ENCODE peak calls at places on chromosomes 11 and 22, in five cellular contexts. W is A549, M is SK-N-SH, F is GM12878, I is K562. S is an unnamed sample.

GRCh38 chr11:18011633-18012313 is 1.1 kb downstream of the SERGEF start:
- DNase-seq in I (peak; percentile 36), F (no peak), W (no peak), M (peak; percentile 16), S (no peak)

GRCh38 chr11:108973402-108974119 is 308.7 kb downstream of the DDX10 start:
- DNase-seq in W (peak; percentile 39), I (no peak), F (no peak), M (no peak), S (peak; percentile 81)

GRCh38 chr22:43537019-43537585 is 125.3 kb downstream of the MPPED1 start:
- DNase-seq in I (peak; percentile 24), F (no peak), W (no peak), M (no peak), S (no peak)

GRCh38 chr11:33734441-33735165 is 1.6 kb downstream of the CD59 start:
- DNase-seq in W (no peak), M (no peak), F (no peak), I (no peak), S (no peak)

GRCh38 chr11:124898711-124899110 is 1.0 kb upstream of the ROBO4 start:
- DNase-seq in W (no peak), M (peak; percentile 20), F (no peak), I (no peak), S (no peak)

GRCh38 chr11:14288189-14288935 is 70.6 kb downstream of the RRAS2 start:
- DNase-seq in W (no peak), I (no peak), F (no peak), M (no peak), S (peak; percentile 89)

GRCh38 chr11:116525961-116526495 is 246.8 kb downstream of the BUD13 start:
- DNase-seq in W (no peak), M (no peak), I (no peak), F (no peak), S (no peak)

GRCh38 chr11:130798280-130798679 is 118.0 kb downstream of the SNX19 start:
- DNase-seq in F (no peak), W (no peak), I (no peak), M (no peak), S (peak; percentile 98)

GRCh38 chr11:82049199-82049598 is 684.5 kb downstream of the FAM181B start:
- DNase-seq in F (no peak), M (no peak), I (no peak), W (no peak), S (no peak)

GRCh38 chr11:127825185-127825584 is 762.2 kb downstream of the ETS1 start:
- DNase-seq in M (no peak), W (no peak), F (no peak), I (no peak), S (no peak)

GRCh38 chr11:130159657-130160459 is at the start of gene ST14:
- DNase-seq in M (peak; percentile 54), I (no peak), W (no peak), F (no peak), S (no peak)

GRCh38 chr11:61543606-61544306 is 35.2 kb downstream of the LRRC10B start:
- DNase-seq in F (no peak), M (no peak), I (no peak), W (peak; percentile 44), S (peak; percentile 57)

GRCh38 chr22:43157874-43158546 is 6.7 kb downstream of the TSPO start:
- DNase-seq in F (no peak), M (no peak), I (no peak), W (no peak), S (no peak)

GRCh38 chr11:73361953-73362776 is 14.0 kb upstream of the RELT start:
- DNase-seq in W (no peak), M (peak; percentile 57), I (peak; percentile 95), F (no peak), S (no peak)

GRCh38 chr11:129225190-129225589 is 33.1 kb upstream of the ARHGAP32 start:
- DNase-seq in F (no peak), M (no peak), W (no peak), I (no peak), S (peak; percentile 84)

GRCh38 chr11:120931057-120931779 is 92.7 kb upstream of the TBCEL start:
- DNase-seq in F (no peak), M (no peak), I (no peak), W (no peak), S (no peak)

GRCh38 chr11:20397281-20397680 is 9.8 kb downstream of the PRMT3 start:
- DNase-seq in M (peak; percentile 42), W (peak; percentile 38), I (peak; percentile 24), F (no peak), S (peak; percentile 57)

GRCh38 chr11:34397120-34397519 is 39.3 kb upstream of the ABTB2 start:
- DNase-seq in W (no peak), F (no peak), M (peak; percentile 33), I (peak; percentile 20), S (no peak)

GRCh38 chr11:32333335-32333991 is 101.9 kb downstream of the WT1 start:
- DNase-seq in M (peak; percentile 56), F (no peak), I (no peak), W (peak; percentile 73), S (peak; percentile 24)

DNA sequence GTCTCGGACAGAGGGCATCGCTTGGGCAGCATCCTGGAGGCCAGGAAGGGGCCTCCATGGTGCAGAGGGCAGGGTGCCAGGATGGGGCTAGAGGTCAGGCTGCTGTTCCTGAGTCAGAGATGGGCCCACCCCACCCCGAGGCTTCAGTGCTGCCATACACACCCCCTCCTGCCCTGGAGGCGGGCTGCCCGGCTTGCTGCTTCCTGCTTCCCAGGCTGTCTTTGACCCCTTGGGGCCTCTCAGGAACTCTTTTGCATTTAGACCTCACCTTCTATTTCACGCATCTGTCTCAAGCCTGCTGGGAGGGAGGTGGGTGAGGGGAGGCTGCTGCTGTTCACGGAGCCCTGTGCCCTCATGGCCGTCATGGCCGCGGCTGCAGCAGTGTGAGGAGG is 6.6 kb upstream of the GRAMD4 start:
- DNase-seq in M (no peak), I (no peak), F (peak; percentile 28), W (no peak), S (no peak)
- TF ChIP-seq RCOR1 in M (no peak), I (no peak), F (no peak), W (no peak), S (no peak)

DNA sequence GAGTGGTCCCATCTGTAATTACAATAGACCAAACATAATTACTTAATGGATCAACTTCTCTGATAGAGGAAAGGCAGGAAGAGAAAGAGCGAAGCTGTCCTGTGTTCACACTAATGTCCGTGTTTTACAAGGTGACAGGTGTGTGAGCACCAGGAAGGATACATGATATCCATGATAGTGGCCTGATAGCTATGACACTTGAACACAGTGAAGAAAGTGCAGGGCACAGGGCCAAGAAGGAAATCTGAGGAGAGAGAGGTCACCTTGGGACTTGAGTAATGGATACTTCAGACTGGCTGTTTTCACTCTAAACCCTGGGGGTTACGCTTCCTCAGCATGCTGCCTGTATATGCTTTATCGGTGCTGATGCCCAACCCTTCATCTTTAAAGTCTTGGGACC is 29.4 kb downstream of the TUB start:
- DNase-seq in I (no peak), F (no peak), M (no peak), W (no peak), S (no peak)
- TF ChIP-seq RCOR1 in I (no peak), F (no peak), M (no peak), W (no peak), S (no peak)

GRCh38 chr11:91231226-91231625 is 993.4 kb upstream of the FAT3 start:
- DNase-seq in I (no peak), F (no peak), W (no peak), M (no peak), S (no peak)
- TF ChIP-seq RCOR1 in I (no peak), F (no peak), W (no peak), M (no peak), S (no peak)

DNA sequence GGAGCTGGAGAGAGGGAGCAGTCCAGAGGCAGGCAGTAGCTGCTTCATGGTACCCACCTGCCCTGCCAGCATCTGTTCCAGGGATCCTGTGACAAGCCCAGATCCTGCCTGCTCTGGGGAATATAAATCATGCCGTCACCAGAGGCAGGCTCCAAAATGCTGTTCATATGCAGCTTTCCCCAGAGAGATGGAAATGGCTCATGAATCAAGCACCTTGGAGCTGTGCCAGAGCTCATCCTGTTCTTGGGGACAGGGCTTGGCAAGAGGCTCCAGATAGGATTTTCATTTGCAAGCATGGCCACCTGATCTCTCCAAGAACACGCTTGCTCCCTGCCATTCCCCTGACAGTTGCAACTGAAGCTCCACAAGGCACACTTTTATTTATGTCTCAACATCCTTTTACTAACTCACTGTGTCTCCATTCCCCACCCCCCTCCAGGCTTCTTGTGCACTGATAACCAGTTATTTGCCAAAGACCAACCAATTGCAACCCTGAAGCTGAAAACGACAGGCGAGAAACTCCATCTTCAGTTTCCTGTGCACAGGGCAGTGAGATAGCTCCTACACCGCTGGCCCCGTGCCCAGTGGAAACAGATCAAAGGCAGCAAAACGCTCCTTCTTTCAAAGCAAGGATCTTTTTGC is 115.8 kb upstream of the PITPNB start:
- DNase-seq in M (peak; percentile 64), W (no peak), F (no peak), I (peak; percentile 67), S (peak; percentile 59)
- TF ChIP-seq RCOR1 in M (peak; percentile 94), W (no peak), F (no peak), I (peak; percentile 42), S (no peak)

DNA sequence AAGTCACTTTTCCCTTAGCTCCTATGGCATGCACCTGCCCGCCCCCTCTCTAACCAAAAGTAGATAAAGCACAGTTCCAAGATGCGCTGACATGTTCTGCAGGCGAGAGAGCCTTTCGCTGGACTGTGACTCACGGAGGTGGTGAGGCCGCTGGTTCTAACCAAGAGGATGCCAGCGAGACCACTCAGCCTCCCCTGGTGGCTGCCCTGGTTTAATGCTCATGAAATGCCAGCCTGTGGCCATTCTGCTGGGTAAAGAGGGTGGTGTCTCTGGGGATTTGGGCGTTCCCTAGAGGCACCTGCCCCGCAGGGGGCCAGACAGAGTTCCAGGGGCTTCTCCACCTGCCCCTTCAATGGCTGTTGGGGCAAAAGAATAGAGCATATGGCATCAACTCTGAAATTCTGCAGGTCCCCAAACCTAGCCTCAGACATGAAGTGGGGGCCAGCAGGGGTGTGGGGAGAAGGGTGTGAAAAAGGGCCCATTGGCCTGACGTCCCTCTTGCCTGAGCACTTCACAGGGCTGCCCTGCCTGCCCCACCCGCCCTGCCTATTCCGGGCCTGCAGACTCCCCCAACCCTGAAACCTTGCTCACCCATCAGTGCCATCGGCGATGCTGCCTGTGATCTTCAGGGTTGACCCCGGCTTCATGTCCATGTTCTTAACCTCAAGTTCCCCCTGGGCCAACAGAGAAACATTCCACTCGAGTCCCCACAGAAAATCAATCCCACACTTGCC is 8.5 kb downstream of the LGALS2 start:
- DNase-seq in F (no peak), M (peak; percentile 38), I (no peak), W (peak; percentile 62), S (peak; percentile 26)
- TF ChIP-seq RCOR1 in F (no peak), M (no peak), I (no peak), W (no peak), S (no peak)